ENCODE peak calls at places on chromosomes 12 and 14, in six cellular contexts. C is GM12865, R is tibial artery, P is suprapubic skin, M is AG09309, X is left ventricle myocardium inferior. W is an unnamed sample.

GRCh38 chr12:3233813-3234212 is 156.6 kb downstream of the TSPAN9 start:
- DNase-seq in C (no peak), R (no peak), P (no peak), M (no peak), X (no peak), W (no peak)

GRCh38 chr12:104064031-104064841 is at the start of gene HCFC2:
- DNase-seq in C (peak), R (peak), P (peak), M (peak), X (peak), W (peak)

GRCh38 chr14:59427653-59428578 is 37.3 kb downstream of the GPR135 start:
- DNase-seq in C (no peak), R (peak), P (no peak), M (no peak), X (peak), W (no peak)

GRCh38 chr12:62332598-62332997 is 72.4 kb downstream of the USP15 start:
- DNase-seq in C (no peak), R (no peak), P (no peak), M (peak), X (no peak), W (no peak)

GRCh38 chr14:100603341-100604125 is 16.3 kb upstream of the BEGAIN start:
- DNase-seq in C (no peak), R (no peak), P (no peak), M (no peak), X (no peak), W (no peak)

GRCh38 chr12:84912191-84913142 is at the start of gene SLC6A15:
- DNase-seq in C (peak), R (peak), P (peak), M (no peak), X (no peak), W (peak)

GRCh38 chr12:93733358-93733757 is 56.2 kb downstream of the CRADD start:
- DNase-seq in C (no peak), R (no peak), P (no peak), M (no peak), X (peak), W (no peak)

GRCh38 chr12:43836455-43836989 is 641 bp downstream of the TMEM117 start:
- DNase-seq in C (peak), R (no peak), P (no peak), M (no peak), X (no peak), W (peak)

GRCh38 chr12:58540480-58541299 is 379.6 kb downstream of the LRIG3 start:
- DNase-seq in C (peak), R (peak), P (peak), M (peak), X (peak), W (peak)

GRCh38 chr12:67410246-67410645 is 141.1 kb downstream of the CAND1 start:
- DNase-seq in C (no peak), R (no peak), P (no peak), M (no peak), X (no peak), W (no peak)

GRCh38 chr14:88422919-88423318 is 37.5 kb downstream of the SPATA7 start:
- DNase-seq in C (no peak), R (no peak), P (no peak), M (peak), X (no peak), W (no peak)

GRCh38 chr12:88633312-88633711 is 53.0 kb upstream of the KITLG start:
- DNase-seq in C (no peak), R (no peak), P (no peak), M (no peak), X (no peak), W (no peak)
- TF ChIP-seq CTCF in C (no peak), R (no peak), P (no peak), M (peak), X (peak), W (no peak)

DNA sequence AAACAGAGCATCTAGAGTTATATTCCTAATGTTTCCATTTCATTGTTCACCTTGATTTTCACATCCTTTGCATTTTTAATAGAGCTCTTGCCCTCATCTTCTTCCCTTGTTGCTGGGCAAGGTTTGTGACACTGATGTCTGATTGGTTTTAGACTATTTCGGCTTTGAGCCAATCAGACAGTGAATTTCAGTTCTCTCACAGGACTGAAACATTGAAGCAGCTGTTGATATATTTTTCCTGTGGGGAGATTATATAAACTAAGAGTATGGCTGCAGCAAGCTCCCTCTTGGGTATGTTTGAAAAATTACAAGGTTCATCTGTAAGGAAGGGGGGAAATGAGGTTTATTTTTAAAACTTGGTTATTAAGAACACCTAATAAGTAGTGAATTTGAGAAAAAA is 51.2 kb downstream of the ATF7IP start:
- DNase-seq in C (peak), R (no peak), P (no peak), M (peak), X (no peak), W (no peak)
- TF ChIP-seq CTCF in C (no peak), R (no peak), P (no peak), M (no peak), X (peak), W (no peak)

DNA sequence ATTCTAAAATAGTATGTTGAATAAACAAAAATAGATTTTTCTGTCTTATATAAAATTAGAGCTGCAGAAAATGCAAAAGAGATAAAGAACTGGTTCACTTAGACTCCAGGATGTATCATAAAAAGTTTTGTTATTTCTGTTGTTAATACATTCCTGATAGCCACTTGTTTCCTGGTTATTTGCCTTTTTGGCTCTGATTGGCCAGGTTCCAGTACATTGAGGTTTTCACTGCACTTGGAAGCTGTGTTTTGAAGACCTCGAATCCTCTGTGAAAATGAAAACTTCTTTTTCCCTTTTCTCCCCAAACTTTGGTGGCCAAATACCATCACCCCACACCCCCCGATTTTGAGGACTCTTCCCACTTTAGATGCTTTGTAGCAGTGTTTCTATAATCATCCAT is 525.3 kb downstream of the MED13L start:
- DNase-seq in C (no peak), R (no peak), P (no peak), M (peak), X (no peak), W (no peak)
- TF ChIP-seq CTCF in C (no peak), R (no peak), P (no peak), M (no peak), X (no peak), W (no peak)

GRCh38 chr14:65833256-65833880 is 420.8 kb downstream of the FUT8 start:
- DNase-seq in C (no peak), R (no peak), P (peak), M (no peak), X (no peak), W (no peak)

GRCh38 chr14:65834051-65834450 is 421.5 kb downstream of the FUT8 start:
- DNase-seq in C (no peak), R (no peak), P (no peak), M (no peak), X (no peak), W (no peak)

GRCh38 chr14:65832431-65833253 is 420.1 kb downstream of the FUT8 start:
- DNase-seq in C (no peak), R (peak), P (no peak), M (no peak), X (no peak), W (no peak)

GRCh38 chr14:65835501-65835900 is 423.0 kb downstream of the FUT8 start:
- DNase-seq in C (no peak), R (no peak), P (no peak), M (no peak), X (no peak), W (no peak)

DNA sequence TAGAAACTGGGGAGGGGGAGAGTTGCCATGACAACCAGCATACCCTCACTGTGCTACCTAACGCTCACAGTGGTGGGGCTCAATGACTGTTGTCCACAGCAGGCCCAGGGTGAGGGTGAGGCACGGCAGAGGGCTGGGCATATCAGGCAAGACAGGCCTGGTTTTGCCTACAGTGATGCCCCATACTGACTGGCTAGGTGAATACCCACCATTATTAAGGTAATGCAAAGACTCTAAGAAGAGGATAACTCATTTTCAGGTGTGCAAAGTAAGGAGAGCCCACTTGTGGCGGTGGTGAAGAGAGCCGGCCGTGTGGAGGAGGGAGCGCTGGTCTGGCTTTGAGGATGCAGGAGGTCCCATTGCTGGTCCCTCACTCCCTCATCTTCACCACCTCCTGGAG is 422.3 kb downstream of the FUT8 start:
- DNase-seq in C (no peak), R (no peak), P (no peak), M (no peak), X (no peak), W (no peak)
- TF ChIP-seq CTCF in C (no peak), R (no peak), P (no peak), M (no peak), X (no peak), W (no peak)

GRCh38 chr12:113302466-113302865 is 32.4 kb downstream of the SLC8B1 start:
- DNase-seq in C (no peak), R (no peak), P (no peak), M (no peak), X (no peak), W (no peak)
- TF ChIP-seq CTCF in C (no peak), R (no peak), P (no peak), M (no peak), X (no peak), W (no peak)

GRCh38 chr14:51653855-51654548 is 2.3 kb downstream of the FRMD6 start:
- DNase-seq in C (no peak), R (no peak), P (no peak), M (no peak), X (no peak), W (no peak)

GRCh38 chr14:51651388-51652167 is at the start of gene FRMD6:
- DNase-seq in C (peak), R (peak), P (peak), M (peak), X (peak), W (peak)

GRCh38 chr14:51652168-51653095 is 722 bp downstream of the FRMD6 start:
- DNase-seq in C (no peak), R (peak), P (no peak), M (no peak), X (peak), W (peak)

GRCh38 chr14:51654549-51654879 is 2.8 kb downstream of the FRMD6 start:
- DNase-seq in C (no peak), R (no peak), P (no peak), M (no peak), X (no peak), W (no peak)

GRCh38 chr14:51653096-51653814 is 1.5 kb downstream of the FRMD6 start:
- DNase-seq in C (peak), R (no peak), P (no peak), M (no peak), X (no peak), W (no peak)
- TF ChIP-seq CTCF in C (peak), R (peak), P (peak), M (no peak), X (peak), W (peak)

DNA sequence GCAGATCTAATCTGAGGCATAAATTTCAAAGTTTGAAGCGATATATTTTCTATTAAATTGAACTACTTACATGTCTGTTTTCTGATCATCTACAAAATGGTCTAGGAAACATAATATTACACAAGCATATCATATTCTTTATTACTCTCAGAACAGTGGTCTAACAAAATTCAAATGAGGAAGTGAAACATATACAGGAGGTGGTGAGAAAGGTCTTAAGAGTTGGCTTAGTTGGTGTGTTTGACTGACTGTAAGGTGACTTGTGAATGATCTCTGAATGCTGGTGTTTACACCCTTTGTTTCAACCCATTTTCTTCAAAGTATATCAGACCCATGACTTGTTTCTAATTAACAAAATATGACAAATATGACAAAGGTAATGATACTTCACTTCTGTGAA is 1156.8 kb downstream of the SLC16A7 start:
- DNase-seq in C (peak), R (no peak), P (no peak), M (no peak), X (no peak), W (no peak)
- TF ChIP-seq CTCF in C (no peak), R (no peak), P (no peak), M (no peak), X (no peak), W (no peak)

GRCh38 chr12:95740751-95741150 is 49.8 kb downstream of the NTN4 start:
- DNase-seq in C (no peak), R (no peak), P (no peak), M (no peak), X (no peak), W (no peak)
- TF ChIP-seq CTCF in C (no peak), R (no peak), P (no peak), M (no peak), X (no peak), W (no peak)

DNA sequence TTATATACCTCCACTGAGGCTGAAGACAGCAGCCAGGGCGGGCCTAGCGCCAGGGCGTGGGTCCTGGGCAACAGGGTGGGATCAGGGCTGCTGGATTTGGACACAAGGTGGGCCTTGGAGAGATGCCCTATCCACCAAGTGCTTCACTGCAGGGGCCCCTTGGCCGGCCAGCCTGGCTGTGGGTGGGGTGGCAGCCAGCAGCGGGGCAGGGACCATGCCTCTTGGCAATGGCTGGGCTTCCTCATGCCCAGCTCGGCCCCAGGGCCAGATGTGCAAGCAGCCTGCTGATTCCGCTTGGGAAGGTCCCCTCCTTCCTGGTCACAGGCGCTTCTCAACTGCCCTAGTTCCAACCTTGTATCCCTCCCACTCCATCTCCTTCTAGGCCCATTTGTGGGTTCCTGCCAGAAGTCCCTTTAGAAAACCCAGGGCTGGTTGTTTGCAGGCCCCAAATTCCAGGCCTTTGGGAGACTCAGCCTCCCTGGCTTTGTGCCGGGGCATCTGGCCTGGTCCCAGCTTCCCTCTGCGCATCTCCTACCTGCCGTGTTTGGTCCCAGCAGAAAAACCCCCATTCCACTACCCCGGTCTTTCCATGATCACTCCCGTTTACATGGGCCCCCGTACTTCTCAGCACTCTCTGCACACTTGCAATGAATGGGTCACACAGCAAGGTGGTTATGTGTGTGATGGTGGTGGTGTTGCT is 15.1 kb downstream of the KMT5A start:
- DNase-seq in C (no peak), R (no peak), P (no peak), M (no peak), X (peak), W (no peak)
- TF ChIP-seq CTCF in C (no peak), R (no peak), P (no peak), M (no peak), X (no peak), W (no peak)